ENCODE peak calls at places on chromosomes 6 and 20, in five cellular contexts. H, A, E, S and Q are unnamed samples.
A peak's percentile ranks its signal among the peaks of the same experiment; 100 is the strongest.

GRCh38 chr6:11500008-11500407 is 37.5 kb upstream of the TMEM170B start:
- DNase-seq in E (no peak), A (no peak), H (no peak), S (no peak), Q (no peak)

GRCh38 chr20:46767127-46767761 is 57.8 kb downstream of the SLC2A10 start:
- DNase-seq in A (peak; percentile 62), S (peak; percentile 16), H (no peak), E (peak; percentile 45), Q (no peak)

GRCh38 chr6:133542056-133542821 is 301.1 kb downstream of the EYA4 start:
- DNase-seq in H (no peak), E (no peak), S (no peak), A (no peak), Q (no peak)

GRCh38 chr20:2178328-2179232 is 77.0 kb downstream of the STK35 start:
- DNase-seq in S (peak; percentile 30), E (no peak), H (no peak), A (no peak), Q (no peak)

GRCh38 chr6:135251964-135252429 is 70.9 kb downstream of the MYB start:
- DNase-seq in H (no peak), A (no peak), S (no peak), E (no peak), Q (no peak)

GRCh38 chr6:123022980-123023379 is 26.9 kb downstream of the CLVS2 start:
- DNase-seq in S (no peak), A (no peak), E (no peak), H (no peak), Q (no peak)

GRCh38 chr6:108133594-108134179 is 32.1 kb upstream of the NR2E1 start:
- DNase-seq in E (peak; percentile 14), A (peak; percentile 75), H (no peak), S (peak; percentile 59), Q (no peak)

GRCh38 chr6:125748534-125749111 is 809 bp upstream of the HEY2 start:
- DNase-seq in S (no peak), A (peak; percentile 60), E (no peak), H (no peak), Q (no peak)

GRCh38 chr20:19757487-19757972 is 528 bp upstream of the RIN2 start:
- DNase-seq in S (peak; percentile 21), A (peak; percentile 26), H (no peak), E (peak; percentile 53), Q (no peak)

GRCh38 chr6:13923527-13924145 is 1.1 kb upstream of the RNF182 start:
- DNase-seq in A (no peak), H (no peak), S (no peak), E (no peak), Q (no peak)

GRCh38 chr6:89483111-89483720 is 50.3 kb downstream of the ANKRD6 start:
- DNase-seq in H (no peak), S (peak; percentile 62), E (peak; percentile 24), A (no peak), Q (no peak)

GRCh38 chr6:16822529-16822928 is 61.3 kb upstream of the ATXN1 start:
- DNase-seq in E (no peak), A (no peak), H (no peak), S (no peak), Q (no peak)

GRCh38 chr20:56454754-56455153 is 13.7 kb upstream of the RTF2 start:
- DNase-seq in S (no peak), A (no peak), H (no peak), E (no peak), Q (peak; percentile 10)

GRCh38 chr6:25193147-25193864 is 85.9 kb upstream of the CARMIL1 start:
- DNase-seq in A (no peak), S (no peak), H (no peak), E (no peak), Q (no peak)

GRCh38 chr20:54214566-54214965 is 6.7 kb downstream of the PFDN4 start:
- DNase-seq in A (no peak), E (no peak), H (no peak), S (no peak), Q (no peak)

GRCh38 chr6:16511048-16511660 is 250.1 kb downstream of the ATXN1 start:
- DNase-seq in S (no peak), E (no peak), A (no peak), H (no peak), Q (no peak)

GRCh38 chr6:132279592-132280139 is 121.6 kb downstream of the MOXD1 start:
- DNase-seq in A (peak; percentile 71), H (peak; percentile 61), E (peak; percentile 3), S (peak; percentile 69), Q (peak; percentile 65)

GRCh38 chr20:33287884-33288283 is 4.9 kb downstream of the BPIFB1 start:
- DNase-seq in E (no peak), H (no peak), S (no peak), A (no peak), Q (no peak)